ENCODE peak calls at places on chromosomes 3 and 15, in eight cellular contexts. S is stimulated activated CD4-positive, alpha-beta T cell treated with anti-CD3 and anti-CD28 coated beads, Interleukin-1b, Interleukin-23, amount 100 ng/mL, for 24 hours; V is GM20000; W is LHCN-M2; T is C1 segment of cervical spinal cord; Y is activated naive CD8-positive, alpha-beta T cell treated with anti-CD3 and anti-CD28 coated beads, Interleukin-2, amount 10 ng/mL, durations not matched to agents 7 days and 5 days; B is stimulated activated naive CD8-positive, alpha-beta T cell treated with anti-CD3 and anti-CD28 coated beads, Interleukin-15, Interleukin-2, amounts not matched to agents 100 U/mL and 50 U/mL, for 24 hours; L is RWPE1. U is an unnamed sample.
A peak's percentile ranks its signal among the peaks of the same experiment; 100 is the strongest.

GRCh38 chr3:141261472-141262171 is 30.0 kb downstream of the PXYLP1 start:
- DNase-seq in S (no peak), V (no peak), W (no peak), T (no peak), Y (no peak), B (no peak), L (no peak), U (no peak)

GRCh38 chr3:195909645-195910498 is 1.5 kb upstream of the TNK2 start:
- DNase-seq in S (peak; percentile 87), V (peak; percentile 99), W (no peak), T (peak; percentile 81), Y (peak; percentile 91), B (peak; percentile 91), L (peak; percentile 96), U (peak; percentile 98)

GRCh38 chr15:36959746-36960145 is 140.6 kb downstream of the MEIS2 start:
- DNase-seq in S (no peak), V (no peak), W (no peak), T (no peak), Y (no peak), B (no peak), L (no peak), U (no peak)

GRCh38 chr15:31292391-31293020 is 34.1 kb upstream of the KLF13 start:
- DNase-seq in S (no peak), V (no peak), W (no peak), T (peak; percentile 34), Y (no peak), B (no peak), L (no peak), U (no peak)

GRCh38 chr15:54082836-54083492 is 104.7 kb downstream of the UNC13C start:
- DNase-seq in S (no peak), V (peak; percentile 17), W (peak; percentile 6), T (no peak), Y (no peak), B (peak; percentile 10), L (peak; percentile 5), U (peak; percentile 76)

GRCh38 chr3:16697437-16698258 is 92.4 kb upstream of the DAZL start:
- DNase-seq in S (no peak), V (no peak), W (no peak), T (no peak), Y (no peak), B (no peak), L (no peak), U (no peak)

GRCh38 chr3:134228461-134228860 is 22.2 kb downstream of the RYK start:
- DNase-seq in S (no peak), V (no peak), W (no peak), T (no peak), Y (no peak), B (no peak), L (no peak), U (no peak)

GRCh38 chr3:37935290-37935668 is 55.3 kb upstream of the VILL start:
- DNase-seq in S (no peak), V (no peak), W (peak; percentile 52), T (no peak), Y (no peak), B (no peak), L (no peak), U (no peak)

GRCh38 chr3:144590854-144591253 is 619.2 kb downstream of the DIPK2A start:
- DNase-seq in S (no peak), V (no peak), W (peak; percentile 74), T (no peak), Y (no peak), B (no peak), L (peak; percentile 1), U (no peak)

GRCh38 chr3:49602049-49602554 is 47.8 kb downstream of the BSN start:
- DNase-seq in S (no peak), V (no peak), W (no peak), T (no peak), Y (no peak), B (no peak), L (no peak), U (no peak)

GRCh38 chr15:100902436-100903190 is 16.5 kb upstream of the LRRK1 start:
- DNase-seq in S (no peak), V (no peak), W (peak; percentile 30), T (no peak), Y (no peak), B (no peak), L (peak; percentile 86), U (no peak)

GRCh38 chr3:44104668-44105321 is 136.9 kb upstream of the TOPAZ1 start:
- DNase-seq in S (peak; percentile 44), V (peak; percentile 72), W (peak; percentile 47), T (no peak), Y (peak; percentile 36), B (peak; percentile 38), L (peak; percentile 93), U (no peak)

GRCh38 chr3:195038161-195038560 is 232.8 kb downstream of the XXYLT1 start:
- DNase-seq in S (no peak), V (no peak), W (no peak), T (no peak), Y (no peak), B (no peak), L (no peak), U (no peak)

GRCh38 chr3:52568066-52568465 is 31.7 kb downstream of the UQCC5 start:
- DNase-seq in S (no peak), V (no peak), W (no peak), T (no peak), Y (no peak), B (no peak), L (no peak), U (no peak)

GRCh38 chr15:73054417-73054963 is 2.2 kb downstream of the NEO1 start:
- DNase-seq in S (no peak), V (no peak), W (no peak), T (no peak), Y (no peak), B (no peak), L (no peak), U (no peak)

GRCh38 chr3:185846041-185846440 is 21.2 kb upstream of the IGF2BP2 start:
- DNase-seq in S (no peak), V (no peak), W (no peak), T (no peak), Y (no peak), B (no peak), L (no peak), U (no peak)

GRCh38 chr3:52216585-52217408 is 8.6 kb downstream of the TLR9 start:
- DNase-seq in S (peak; percentile 48), V (no peak), W (peak; percentile 98), T (no peak), Y (peak; percentile 41), B (no peak), L (peak; percentile 92), U (no peak)

U was measured in Karpas-422.